ENCODE peak calls at places on chromosomes 7 and 10, in eight cellular contexts. G is spleen, P is LNCaP clone FGC, B is tibial nerve, A is transverse colon, I is OCI-LY7, Y is left ventricle myocardium inferior, W is SK-N-SH. M is an unnamed sample.
A peak's percentile ranks its signal among the peaks of the same experiment; 100 is the strongest.

GRCh38 chr7:75694636-75695035 is 44.1 kb downstream of the HIP1 start:
- DNase-seq in G (no peak), P (no peak), B (no peak), A (no peak), I (no peak), Y (no peak), W (no peak), M (no peak)

GRCh38 chr10:133445268-133445732 is 8.4 kb upstream of the SCART1 start:
- DNase-seq in G (no peak), P (no peak), B (no peak), A (no peak), I (no peak), Y (no peak), W (peak; percentile 18), M (no peak)

GRCh38 chr10:4763960-4764428 is 62.0 kb upstream of the AKR1E2 start:
- DNase-seq in G (no peak), P (no peak), B (no peak), A (no peak), I (no peak), Y (no peak), W (no peak), M (no peak)

GRCh38 chr10:58662314-58662713 is 149.6 kb downstream of the BICC1 start:
- DNase-seq in G (no peak), P (no peak), B (no peak), A (no peak), I (no peak), Y (no peak), W (no peak), M (no peak)

GRCh38 chr10:125063256-125063945 is 97.0 kb downstream of the CTBP2 start:
- DNase-seq in G (no peak), P (no peak), B (no peak), A (no peak), I (no peak), Y (peak; percentile 5), W (no peak), M (no peak)

GRCh38 chr10:113447278-113447677 is 105.6 kb upstream of the HABP2 start:
- DNase-seq in G (no peak), P (no peak), B (no peak), A (no peak), I (no peak), Y (no peak), W (no peak), M (no peak)

GRCh38 chr10:131695814-131696165 is 205.0 kb upstream of the PPP2R2D start:
- DNase-seq in G (no peak), P (no peak), B (no peak), A (no peak), I (no peak), Y (no peak), W (no peak), M (no peak)

GRCh38 chr7:144384555-144385245 is 18.8 kb downstream of the NOBOX start:
- DNase-seq in G (no peak), P (no peak), B (no peak), A (peak; percentile 38), I (no peak), Y (no peak), W (no peak), M (no peak)

GRCh38 chr10:132418520-132419416 is 21.8 kb downstream of the PWWP2B start:
- DNase-seq in G (peak; percentile 87), P (peak; percentile 92), B (no peak), A (peak; percentile 93), I (peak; percentile 48), Y (no peak), W (peak; percentile 49), M (no peak)

GRCh38 chr10:12500406-12501303 is 151.3 kb downstream of the CAMK1D start:
- DNase-seq in G (peak; percentile 23), P (peak; percentile 39), B (no peak), A (no peak), I (no peak), Y (no peak), W (no peak), M (no peak)

GRCh38 chr10:107022600-107023354 is 141.7 kb downstream of the SORCS1 start:
- DNase-seq in G (no peak), P (no peak), B (no peak), A (no peak), I (no peak), Y (no peak), W (peak; percentile 76), M (no peak)

GRCh38 chr7:128827248-128827958 is 2.8 kb upstream of the FLNC start:
- DNase-seq in G (no peak), P (no peak), B (no peak), A (no peak), I (no peak), Y (peak; percentile 68), W (peak; percentile 44), M (no peak)

GRCh38 chr7:55065511-55066229 is 46.9 kb downstream of the EGFR start:
- DNase-seq in G (no peak), P (no peak), B (no peak), A (no peak), I (no peak), Y (no peak), W (no peak), M (no peak)

GRCh38 chr7:13990319-13990983 is 985 bp upstream of the ETV1 start:
- DNase-seq in G (peak; percentile 68), P (no peak), B (no peak), A (peak; percentile 34), I (no peak), Y (peak; percentile 34), W (peak; percentile 48), M (no peak)

DNA sequence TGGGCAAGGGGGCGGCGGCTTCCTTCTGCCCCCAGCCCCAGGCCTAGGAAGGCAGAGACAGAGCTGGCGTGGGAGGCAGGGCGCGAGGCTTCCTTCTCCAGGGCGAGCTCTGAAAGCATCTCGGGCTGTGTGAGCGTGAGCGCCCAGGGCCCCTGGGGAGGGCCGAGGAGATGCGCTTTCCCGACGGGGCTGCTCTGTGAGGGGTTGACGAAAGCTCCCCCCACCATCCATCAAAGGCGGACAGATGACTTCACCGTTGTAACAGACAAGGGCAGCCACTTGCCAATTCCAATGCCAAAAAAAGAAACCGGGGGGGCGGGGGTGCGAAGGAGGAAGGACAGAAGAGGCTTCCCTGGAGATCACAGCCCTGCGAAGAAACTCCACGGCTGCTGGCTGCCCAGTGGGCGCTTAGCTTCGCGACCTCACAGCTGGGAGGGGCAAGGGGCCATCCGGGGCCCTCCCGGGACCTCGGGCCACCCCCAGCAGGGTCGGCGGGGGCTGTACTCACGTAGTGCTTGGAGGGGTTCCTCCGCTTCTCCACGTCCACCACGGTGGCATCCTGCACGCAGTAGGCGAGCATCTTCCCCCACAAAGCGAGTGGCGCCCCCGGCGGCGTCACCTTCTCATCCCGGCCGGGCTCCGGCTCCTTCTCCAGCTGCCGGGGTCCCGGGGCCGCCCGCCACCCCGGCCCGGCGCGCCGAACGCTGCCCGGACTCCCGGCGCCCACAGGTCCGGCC is 521 bp downstream of the SH3PXD2A start:
- DNase-seq in G (peak; percentile 83), P (no peak), B (no peak), A (peak; percentile 46), I (no peak), Y (peak; percentile 57), W (peak; percentile 65), M (no peak)
- TF ChIP-seq CTCF in G (no peak), P (peak; percentile 26), B (no peak), A (no peak), I (no peak), Y (peak; percentile 43), W (peak; percentile 43), M (no peak)

DNA sequence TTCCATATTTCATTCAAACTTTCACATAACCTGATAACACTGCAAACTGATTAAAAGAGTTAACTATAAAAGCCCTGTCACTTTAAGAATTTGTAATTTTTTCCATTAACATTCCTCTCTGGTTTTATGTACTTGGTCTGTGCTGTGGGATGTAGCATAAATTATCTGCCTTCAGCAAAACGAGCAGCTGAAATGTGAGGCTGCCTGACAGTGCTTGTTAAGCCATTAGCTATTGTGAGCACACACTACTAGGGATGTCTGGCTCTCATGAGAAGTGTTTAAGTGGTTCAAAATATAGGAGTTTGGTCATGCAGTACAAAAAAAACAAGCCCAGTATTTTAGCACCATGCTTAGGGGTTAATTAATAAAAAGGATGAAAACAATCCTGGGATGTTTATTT is 63.0 kb downstream of the HOXA1 start:
- DNase-seq in G (no peak), P (no peak), B (no peak), A (no peak), I (no peak), Y (no peak), W (no peak), M (no peak)
- TF ChIP-seq CTCF in G (no peak), P (no peak), B (no peak), A (no peak), I (no peak), Y (no peak), W (no peak), M (no peak)

DNA sequence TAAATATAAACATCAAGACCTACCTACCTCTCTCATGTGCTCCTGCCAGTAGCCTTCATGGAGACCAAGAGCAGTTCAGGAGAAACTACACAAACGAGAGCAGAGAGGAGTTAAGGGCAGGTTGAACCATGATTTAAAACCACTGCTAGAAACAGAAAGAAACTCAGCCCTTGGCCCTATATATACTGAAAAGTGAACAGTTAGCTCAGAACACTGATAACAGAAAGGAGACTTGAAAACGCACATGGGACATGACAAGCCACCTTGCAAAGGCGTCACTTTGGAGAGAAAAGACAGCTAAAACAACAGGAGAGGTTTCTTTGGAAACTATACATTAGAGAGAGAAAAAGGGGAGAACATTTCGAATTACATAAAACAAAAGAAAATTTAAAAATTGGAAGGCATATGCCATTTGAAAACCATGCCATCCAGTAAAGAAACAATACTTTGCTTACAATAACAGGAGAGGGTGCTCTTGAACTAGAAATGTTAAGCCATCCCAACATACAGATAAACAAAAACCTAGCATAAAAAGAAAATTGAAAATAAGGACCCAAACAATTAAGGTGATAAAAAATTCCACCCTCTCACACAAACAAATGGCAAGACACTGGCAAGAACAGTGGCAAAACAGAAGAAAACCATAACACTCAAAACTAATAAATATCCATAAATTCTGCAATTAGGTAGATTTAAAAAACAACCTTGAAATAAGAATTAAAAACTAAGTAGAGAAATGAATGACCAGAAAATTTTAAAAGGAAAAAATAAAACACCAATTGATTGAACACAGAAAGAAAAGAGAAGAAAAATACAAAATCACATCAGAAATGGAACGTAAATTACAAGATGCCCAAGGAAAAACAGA is 232.7 kb downstream of the IMMP2L start:
- DNase-seq in G (no peak), P (no peak), B (no peak), A (no peak), I (no peak), Y (no peak), W (no peak), M (no peak)
- TF ChIP-seq CTCF in G (no peak), P (peak; percentile 17), B (no peak), A (no peak), I (no peak), Y (peak; percentile 18), W (peak; percentile 34), M (no peak)

GRCh38 chr10:130430852-130431704 is 294.9 kb downstream of the GLRX3 start:
- DNase-seq in G (no peak), P (no peak), B (no peak), A (no peak), I (no peak), Y (no peak), W (no peak), M (no peak)

GRCh38 chr10:130427216-130427722 is 291.1 kb downstream of the GLRX3 start:
- DNase-seq in G (no peak), P (no peak), B (no peak), A (no peak), I (no peak), Y (no peak), W (no peak), M (no peak)

GRCh38 chr10:130430291-130430690 is 294.1 kb downstream of the GLRX3 start:
- DNase-seq in G (no peak), P (no peak), B (no peak), A (no peak), I (no peak), Y (no peak), W (no peak), M (no peak)

GRCh38 chr10:130429809-130430208 is 293.6 kb downstream of the GLRX3 start:
- DNase-seq in G (no peak), P (no peak), B (no peak), A (no peak), I (no peak), Y (no peak), W (no peak), M (no peak)

GRCh38 chr10:130428936-130429335 is 292.7 kb downstream of the GLRX3 start:
- DNase-seq in G (no peak), P (no peak), B (no peak), A (no peak), I (no peak), Y (no peak), W (no peak), M (no peak)
- TF ChIP-seq CTCF in G (no peak), P (no peak), B (no peak), A (no peak), I (no peak), Y (no peak), W (no peak), M (no peak)